ENCODE peak calls at places on chromosomes 12 and 14, in five cellular contexts. One of them, this sample, is unnamed.

GRCh38 chr12:27382126-27382795 is 49.6 kb downstream of the BMAL2 start:
- DNase-seq in DMS153: no peak
- DNase-seq in activated CD4-positive, alpha-beta T cell treated with anti-CD3 and anti-CD28 coated beads, Interleukin-2, amount 10 ng/mL, durations not matched to agents 7 days and 5 days: no peak
- DNase-seq in activated T-cell treated with anti-CD3 and anti-CD28 coated beads for 1 hour: no peak
- DNase-seq in psoas muscle: no peak
- DNase-seq in this sample: no peak

GRCh38 chr12:114738460-114739184 is 54.6 kb upstream of the TBX3 start:
- DNase-seq in DMS153: no peak
- DNase-seq in activated CD4-positive, alpha-beta T cell treated with anti-CD3 and anti-CD28 coated beads, Interleukin-2, amount 10 ng/mL, durations not matched to agents 7 days and 5 days: no peak
- DNase-seq in activated T-cell treated with anti-CD3 and anti-CD28 coated beads for 1 hour: no peak
- DNase-seq in psoas muscle: no peak
- DNase-seq in this sample: no peak

GRCh38 chr12:120316798-120317257 is 10.8 kb downstream of the PLA2G1B start:
- DNase-seq in DMS153: no peak
- DNase-seq in activated CD4-positive, alpha-beta T cell treated with anti-CD3 and anti-CD28 coated beads, Interleukin-2, amount 10 ng/mL, durations not matched to agents 7 days and 5 days: no peak
- DNase-seq in activated T-cell treated with anti-CD3 and anti-CD28 coated beads for 1 hour: no peak
- DNase-seq in psoas muscle: no peak
- DNase-seq in this sample: no peak

GRCh38 chr14:20684662-20685456 is 499 bp downstream of the RNASE4 start:
- DNase-seq in DMS153: no peak
- DNase-seq in activated CD4-positive, alpha-beta T cell treated with anti-CD3 and anti-CD28 coated beads, Interleukin-2, amount 10 ng/mL, durations not matched to agents 7 days and 5 days: peak; percentile 9
- DNase-seq in activated T-cell treated with anti-CD3 and anti-CD28 coated beads for 1 hour: no peak
- DNase-seq in psoas muscle: peak; percentile 62
- DNase-seq in this sample: peak; percentile 15

GRCh38 chr14:101134161-101134631 is 230.7 kb upstream of the RTL1 start:
- DNase-seq in DMS153: no peak
- DNase-seq in activated CD4-positive, alpha-beta T cell treated with anti-CD3 and anti-CD28 coated beads, Interleukin-2, amount 10 ng/mL, durations not matched to agents 7 days and 5 days: no peak
- DNase-seq in activated T-cell treated with anti-CD3 and anti-CD28 coated beads for 1 hour: no peak
- DNase-seq in psoas muscle: no peak
- DNase-seq in this sample: no peak

GRCh38 chr12:25052191-25053020 is 103.5 kb upstream of the BCAT1 start:
- DNase-seq in DMS153: no peak
- DNase-seq in activated CD4-positive, alpha-beta T cell treated with anti-CD3 and anti-CD28 coated beads, Interleukin-2, amount 10 ng/mL, durations not matched to agents 7 days and 5 days: peak; percentile 71
- DNase-seq in activated T-cell treated with anti-CD3 and anti-CD28 coated beads for 1 hour: peak; percentile 11
- DNase-seq in psoas muscle: no peak
- DNase-seq in this sample: peak; percentile 95

GRCh38 chr12:53569174-53569557 is 57.0 kb downstream of the ATF7 start:
- DNase-seq in DMS153: no peak
- DNase-seq in activated CD4-positive, alpha-beta T cell treated with anti-CD3 and anti-CD28 coated beads, Interleukin-2, amount 10 ng/mL, durations not matched to agents 7 days and 5 days: no peak
- DNase-seq in activated T-cell treated with anti-CD3 and anti-CD28 coated beads for 1 hour: no peak
- DNase-seq in psoas muscle: no peak
- DNase-seq in this sample: no peak

GRCh38 chr14:82009076-82009475 is 475.4 kb upstream of the SEL1L start:
- DNase-seq in DMS153: no peak
- DNase-seq in activated CD4-positive, alpha-beta T cell treated with anti-CD3 and anti-CD28 coated beads, Interleukin-2, amount 10 ng/mL, durations not matched to agents 7 days and 5 days: no peak
- DNase-seq in activated T-cell treated with anti-CD3 and anti-CD28 coated beads for 1 hour: no peak
- DNase-seq in psoas muscle: no peak
- DNase-seq in this sample: no peak

GRCh38 chr14:59251811-59252771 is 63.6 kb downstream of the DAAM1 start:
- DNase-seq in DMS153: no peak
- DNase-seq in activated CD4-positive, alpha-beta T cell treated with anti-CD3 and anti-CD28 coated beads, Interleukin-2, amount 10 ng/mL, durations not matched to agents 7 days and 5 days: no peak
- DNase-seq in activated T-cell treated with anti-CD3 and anti-CD28 coated beads for 1 hour: no peak
- DNase-seq in psoas muscle: no peak
- DNase-seq in this sample: no peak

GRCh38 chr14:23942587-23942986 is 11.0 kb upstream of the DHRS4 start:
- DNase-seq in DMS153: no peak
- DNase-seq in activated CD4-positive, alpha-beta T cell treated with anti-CD3 and anti-CD28 coated beads, Interleukin-2, amount 10 ng/mL, durations not matched to agents 7 days and 5 days: no peak
- DNase-seq in activated T-cell treated with anti-CD3 and anti-CD28 coated beads for 1 hour: no peak
- DNase-seq in psoas muscle: no peak
- DNase-seq in this sample: no peak

GRCh38 chr12:66944365-66944764 is 265.5 kb upstream of the GRIP1 start:
- DNase-seq in DMS153: no peak
- DNase-seq in activated CD4-positive, alpha-beta T cell treated with anti-CD3 and anti-CD28 coated beads, Interleukin-2, amount 10 ng/mL, durations not matched to agents 7 days and 5 days: no peak
- DNase-seq in activated T-cell treated with anti-CD3 and anti-CD28 coated beads for 1 hour: no peak
- DNase-seq in psoas muscle: no peak
- DNase-seq in this sample: no peak

GRCh38 chr12:107379852-107380567 is 286.7 kb upstream of the CRY1 start:
- DNase-seq in DMS153: peak; percentile 58
- DNase-seq in activated CD4-positive, alpha-beta T cell treated with anti-CD3 and anti-CD28 coated beads, Interleukin-2, amount 10 ng/mL, durations not matched to agents 7 days and 5 days: no peak
- DNase-seq in activated T-cell treated with anti-CD3 and anti-CD28 coated beads for 1 hour: no peak
- DNase-seq in psoas muscle: no peak
- DNase-seq in this sample: no peak

GRCh38 chr12:54419088-54419887 is at the start of gene ITGA5:
- DNase-seq in DMS153: no peak
- DNase-seq in activated CD4-positive, alpha-beta T cell treated with anti-CD3 and anti-CD28 coated beads, Interleukin-2, amount 10 ng/mL, durations not matched to agents 7 days and 5 days: peak; percentile 36
- DNase-seq in activated T-cell treated with anti-CD3 and anti-CD28 coated beads for 1 hour: peak; percentile 42
- DNase-seq in psoas muscle: peak; percentile 93
- DNase-seq in this sample: no peak

GRCh38 chr12:10491766-10492165 is 13.9 kb upstream of the EIF2S3B start:
- DNase-seq in DMS153: no peak
- DNase-seq in activated CD4-positive, alpha-beta T cell treated with anti-CD3 and anti-CD28 coated beads, Interleukin-2, amount 10 ng/mL, durations not matched to agents 7 days and 5 days: no peak
- DNase-seq in activated T-cell treated with anti-CD3 and anti-CD28 coated beads for 1 hour: no peak
- DNase-seq in psoas muscle: no peak
- DNase-seq in this sample: no peak

GRCh38 chr12:53749986-53750811 is 1.6 kb downstream of the CISTR start:
- DNase-seq in DMS153: no peak
- DNase-seq in activated CD4-positive, alpha-beta T cell treated with anti-CD3 and anti-CD28 coated beads, Interleukin-2, amount 10 ng/mL, durations not matched to agents 7 days and 5 days: no peak
- DNase-seq in activated T-cell treated with anti-CD3 and anti-CD28 coated beads for 1 hour: no peak
- DNase-seq in psoas muscle: no peak
- DNase-seq in this sample: no peak

GRCh38 chr12:130335517-130336392 is 1.9 kb upstream of the PIWIL1 start:
- DNase-seq in DMS153: peak; percentile 57
- DNase-seq in activated CD4-positive, alpha-beta T cell treated with anti-CD3 and anti-CD28 coated beads, Interleukin-2, amount 10 ng/mL, durations not matched to agents 7 days and 5 days: peak; percentile 50
- DNase-seq in activated T-cell treated with anti-CD3 and anti-CD28 coated beads for 1 hour: no peak
- DNase-seq in psoas muscle: no peak
- DNase-seq in this sample: peak; percentile 41

GRCh38 chr12:68612245-68612644 is 1.5 kb downstream of the RAP1B start:
- DNase-seq in DMS153: no peak
- DNase-seq in activated CD4-positive, alpha-beta T cell treated with anti-CD3 and anti-CD28 coated beads, Interleukin-2, amount 10 ng/mL, durations not matched to agents 7 days and 5 days: no peak
- DNase-seq in activated T-cell treated with anti-CD3 and anti-CD28 coated beads for 1 hour: no peak
- DNase-seq in psoas muscle: no peak
- DNase-seq in this sample: no peak

GRCh38 chr12:132333273-132333672 is 3.9 kb upstream of the GALNT9 start:
- DNase-seq in DMS153: no peak
- DNase-seq in activated CD4-positive, alpha-beta T cell treated with anti-CD3 and anti-CD28 coated beads, Interleukin-2, amount 10 ng/mL, durations not matched to agents 7 days and 5 days: no peak
- DNase-seq in activated T-cell treated with anti-CD3 and anti-CD28 coated beads for 1 hour: no peak
- DNase-seq in psoas muscle: no peak
- DNase-seq in this sample: no peak

GRCh38 chr14:100165376-100165775 is 5.9 kb upstream of the DEGS2 start:
- DNase-seq in DMS153: no peak
- DNase-seq in activated CD4-positive, alpha-beta T cell treated with anti-CD3 and anti-CD28 coated beads, Interleukin-2, amount 10 ng/mL, durations not matched to agents 7 days and 5 days: no peak
- DNase-seq in activated T-cell treated with anti-CD3 and anti-CD28 coated beads for 1 hour: no peak
- DNase-seq in psoas muscle: no peak
- DNase-seq in this sample: no peak

GRCh38 chr12:82099216-82099615 is 259.0 kb downstream of the CCDC59 start:
- DNase-seq in DMS153: no peak
- DNase-seq in activated CD4-positive, alpha-beta T cell treated with anti-CD3 and anti-CD28 coated beads, Interleukin-2, amount 10 ng/mL, durations not matched to agents 7 days and 5 days: no peak
- DNase-seq in activated T-cell treated with anti-CD3 and anti-CD28 coated beads for 1 hour: no peak
- DNase-seq in psoas muscle: no peak
- DNase-seq in this sample: no peak

GRCh38 chr14:92633724-92634123 is 114.7 kb downstream of the LGMN start:
- DNase-seq in DMS153: no peak
- DNase-seq in activated CD4-positive, alpha-beta T cell treated with anti-CD3 and anti-CD28 coated beads, Interleukin-2, amount 10 ng/mL, durations not matched to agents 7 days and 5 days: no peak
- DNase-seq in activated T-cell treated with anti-CD3 and anti-CD28 coated beads for 1 hour: no peak
- DNase-seq in psoas muscle: no peak
- DNase-seq in this sample: no peak

GRCh38 chr14:98290596-98290995 is 981.4 kb downstream of the BCL11B start:
- DNase-seq in DMS153: no peak
- DNase-seq in activated CD4-positive, alpha-beta T cell treated with anti-CD3 and anti-CD28 coated beads, Interleukin-2, amount 10 ng/mL, durations not matched to agents 7 days and 5 days: no peak
- DNase-seq in activated T-cell treated with anti-CD3 and anti-CD28 coated beads for 1 hour: no peak
- DNase-seq in psoas muscle: no peak
- DNase-seq in this sample: no peak

GRCh38 chr14:26444745-26445144 is 153.1 kb downstream of the NOVA1 start:
- DNase-seq in DMS153: no peak
- DNase-seq in activated CD4-positive, alpha-beta T cell treated with anti-CD3 and anti-CD28 coated beads, Interleukin-2, amount 10 ng/mL, durations not matched to agents 7 days and 5 days: no peak
- DNase-seq in activated T-cell treated with anti-CD3 and anti-CD28 coated beads for 1 hour: no peak
- DNase-seq in psoas muscle: no peak
- DNase-seq in this sample: no peak

GRCh38 chr12:8548192-8548591 is 7.5 kb upstream of the CLEC4E start:
- DNase-seq in DMS153: no peak
- DNase-seq in activated CD4-positive, alpha-beta T cell treated with anti-CD3 and anti-CD28 coated beads, Interleukin-2, amount 10 ng/mL, durations not matched to agents 7 days and 5 days: no peak
- DNase-seq in activated T-cell treated with anti-CD3 and anti-CD28 coated beads for 1 hour: no peak
- DNase-seq in psoas muscle: no peak
- DNase-seq in this sample: no peak

GRCh38 chr12:101653503-101653902 is 43.9 kb upstream of the CHPT1 start:
- DNase-seq in DMS153: no peak
- DNase-seq in activated CD4-positive, alpha-beta T cell treated with anti-CD3 and anti-CD28 coated beads, Interleukin-2, amount 10 ng/mL, durations not matched to agents 7 days and 5 days: no peak
- DNase-seq in activated T-cell treated with anti-CD3 and anti-CD28 coated beads for 1 hour: no peak
- DNase-seq in psoas muscle: no peak
- DNase-seq in this sample: no peak

GRCh38 chr14:32085845-32086383 is 8.8 kb downstream of the ARHGAP5 start:
- DNase-seq in DMS153: no peak
- DNase-seq in activated CD4-positive, alpha-beta T cell treated with anti-CD3 and anti-CD28 coated beads, Interleukin-2, amount 10 ng/mL, durations not matched to agents 7 days and 5 days: no peak
- DNase-seq in activated T-cell treated with anti-CD3 and anti-CD28 coated beads for 1 hour: no peak
- DNase-seq in psoas muscle: no peak
- DNase-seq in this sample: no peak

GRCh38 chr12:6867407-6868210 is at the start of gene TPI1:
- DNase-seq in DMS153: peak; percentile 27
- DNase-seq in activated CD4-positive, alpha-beta T cell treated with anti-CD3 and anti-CD28 coated beads, Interleukin-2, amount 10 ng/mL, durations not matched to agents 7 days and 5 days: peak; percentile 76
- DNase-seq in activated T-cell treated with anti-CD3 and anti-CD28 coated beads for 1 hour: peak; percentile 68
- DNase-seq in psoas muscle: peak; percentile 94
- DNase-seq in this sample: peak; percentile 73

GRCh38 chr12:106010746-106011145 is 128.0 kb downstream of the NUAK1 start:
- DNase-seq in DMS153: no peak
- DNase-seq in activated CD4-positive, alpha-beta T cell treated with anti-CD3 and anti-CD28 coated beads, Interleukin-2, amount 10 ng/mL, durations not matched to agents 7 days and 5 days: no peak
- DNase-seq in activated T-cell treated with anti-CD3 and anti-CD28 coated beads for 1 hour: no peak
- DNase-seq in psoas muscle: no peak
- DNase-seq in this sample: no peak

GRCh38 chr12:122006186-122006926 is 15.3 kb upstream of the BCL7A start:
- DNase-seq in DMS153: no peak
- DNase-seq in activated CD4-positive, alpha-beta T cell treated with anti-CD3 and anti-CD28 coated beads, Interleukin-2, amount 10 ng/mL, durations not matched to agents 7 days and 5 days: peak; percentile 53
- DNase-seq in activated T-cell treated with anti-CD3 and anti-CD28 coated beads for 1 hour: no peak
- DNase-seq in psoas muscle: no peak
- DNase-seq in this sample: no peak

GRCh38 chr12:107593713-107594381 is 91.8 kb upstream of the PWP1 start:
- DNase-seq in DMS153: no peak
- DNase-seq in activated CD4-positive, alpha-beta T cell treated with anti-CD3 and anti-CD28 coated beads, Interleukin-2, amount 10 ng/mL, durations not matched to agents 7 days and 5 days: no peak
- DNase-seq in activated T-cell treated with anti-CD3 and anti-CD28 coated beads for 1 hour: no peak
- DNase-seq in psoas muscle: no peak
- DNase-seq in this sample: no peak

GRCh38 chr12:52352951-52353350 is 14.3 kb downstream of the KRT85 start:
- DNase-seq in DMS153: no peak
- DNase-seq in activated CD4-positive, alpha-beta T cell treated with anti-CD3 and anti-CD28 coated beads, Interleukin-2, amount 10 ng/mL, durations not matched to agents 7 days and 5 days: no peak
- DNase-seq in activated T-cell treated with anti-CD3 and anti-CD28 coated beads for 1 hour: no peak
- DNase-seq in psoas muscle: no peak
- DNase-seq in this sample: no peak

GRCh38 chr12:152440-152839 is 61.5 kb downstream of the SLC6A12 start:
- DNase-seq in DMS153: no peak
- DNase-seq in activated CD4-positive, alpha-beta T cell treated with anti-CD3 and anti-CD28 coated beads, Interleukin-2, amount 10 ng/mL, durations not matched to agents 7 days and 5 days: no peak
- DNase-seq in activated T-cell treated with anti-CD3 and anti-CD28 coated beads for 1 hour: no peak
- DNase-seq in psoas muscle: no peak
- DNase-seq in this sample: peak; percentile 3

GRCh38 chr12:94650143-94651056 is at the start of gene TMCC3:
- DNase-seq in DMS153: no peak
- DNase-seq in activated CD4-positive, alpha-beta T cell treated with anti-CD3 and anti-CD28 coated beads, Interleukin-2, amount 10 ng/mL, durations not matched to agents 7 days and 5 days: no peak
- DNase-seq in activated T-cell treated with anti-CD3 and anti-CD28 coated beads for 1 hour: no peak
- DNase-seq in psoas muscle: peak; percentile 86
- DNase-seq in this sample: no peak

GRCh38 chr12:121968880-121969279 is 50.5 kb downstream of the CFAP251 start:
- DNase-seq in DMS153: no peak
- DNase-seq in activated CD4-positive, alpha-beta T cell treated with anti-CD3 and anti-CD28 coated beads, Interleukin-2, amount 10 ng/mL, durations not matched to agents 7 days and 5 days: no peak
- DNase-seq in activated T-cell treated with anti-CD3 and anti-CD28 coated beads for 1 hour: no peak
- DNase-seq in psoas muscle: no peak
- DNase-seq in this sample: peak; percentile 55

GRCh38 chr12:13099066-13099909 is 4.2 kb downstream of the GSG1 start:
- DNase-seq in DMS153: no peak
- DNase-seq in activated CD4-positive, alpha-beta T cell treated with anti-CD3 and anti-CD28 coated beads, Interleukin-2, amount 10 ng/mL, durations not matched to agents 7 days and 5 days: no peak
- DNase-seq in activated T-cell treated with anti-CD3 and anti-CD28 coated beads for 1 hour: no peak
- DNase-seq in psoas muscle: no peak
- DNase-seq in this sample: peak; percentile 76

GRCh38 chr14:94193776-94194175 is 19.7 kb downstream of the PPP4R4 start:
- DNase-seq in DMS153: no peak
- DNase-seq in activated CD4-positive, alpha-beta T cell treated with anti-CD3 and anti-CD28 coated beads, Interleukin-2, amount 10 ng/mL, durations not matched to agents 7 days and 5 days: no peak
- DNase-seq in activated T-cell treated with anti-CD3 and anti-CD28 coated beads for 1 hour: no peak
- DNase-seq in psoas muscle: no peak
- DNase-seq in this sample: no peak

GRCh38 chr14:104864267-104865068 is 600 bp upstream of the CEP170B start:
- DNase-seq in DMS153: no peak
- DNase-seq in activated CD4-positive, alpha-beta T cell treated with anti-CD3 and anti-CD28 coated beads, Interleukin-2, amount 10 ng/mL, durations not matched to agents 7 days and 5 days: no peak
- DNase-seq in activated T-cell treated with anti-CD3 and anti-CD28 coated beads for 1 hour: no peak
- DNase-seq in psoas muscle: no peak
- DNase-seq in this sample: no peak

GRCh38 chr12:105740337-105740736 is 398.4 kb downstream of the NUAK1 start:
- DNase-seq in DMS153: no peak
- DNase-seq in activated CD4-positive, alpha-beta T cell treated with anti-CD3 and anti-CD28 coated beads, Interleukin-2, amount 10 ng/mL, durations not matched to agents 7 days and 5 days: no peak
- DNase-seq in activated T-cell treated with anti-CD3 and anti-CD28 coated beads for 1 hour: no peak
- DNase-seq in psoas muscle: no peak
- DNase-seq in this sample: no peak

This sample was measured in AML-193.